ENCODE peak calls at places on chromosomes 2 and 18, in six cellular contexts. F is breast epithelium, Q is endothelial cell of umbilical vein, Z is stomach, A is spleen, G is sigmoid colon. M is an unnamed sample.

GRCh38 chr2:176111891-176112374 is 4.6 kb upstream of the HOXD10 start:
- DNase-seq in G (no peak), Z (no peak), A (no peak), Q (no peak), F (peak; percentile 34), M (no peak)

GRCh38 chr2:119064567-119064966 is 94.0 kb downstream of the C1QL2 start:
- DNase-seq in A (no peak), Z (no peak), Q (no peak), G (no peak), F (no peak), M (no peak)

GRCh38 chr2:178404380-178404767 is 46.6 kb downstream of the PRKRA start:
- DNase-seq in F (peak; percentile 58), A (no peak), Q (peak; percentile 92), G (no peak), Z (no peak), M (peak; percentile 24)

GRCh38 chr2:125710561-125710960 is 945.4 kb upstream of the GYPC start:
- DNase-seq in F (no peak), Q (no peak), G (no peak), A (no peak), Z (no peak), M (no peak)

GRCh38 chr2:165678882-165679281 is 115.2 kb downstream of the GALNT3 start:
- DNase-seq in A (no peak), Z (no peak), F (no peak), G (no peak), Q (no peak), M (no peak)

GRCh38 chr2:174438146-174438886 is 42.8 kb downstream of the SCRN3 start:
- DNase-seq in Z (no peak), G (peak; percentile 82), Q (peak; percentile 48), A (no peak), F (no peak), M (no peak)

GRCh38 chr2:160913323-160913722 is 246.9 kb upstream of the TANK start:
- DNase-seq in F (no peak), G (no peak), Q (no peak), A (no peak), Z (no peak), M (no peak)

GRCh38 chr18:76098728-76099514 is 396.1 kb downstream of the ZNF516 start:
- DNase-seq in A (no peak), G (no peak), Z (no peak), F (no peak), Q (no peak), M (no peak)

GRCh38 chr2:121599963-121600651 is 49.2 kb downstream of the CLASP1 start:
- DNase-seq in Z (no peak), F (no peak), Q (no peak), G (no peak), A (no peak), M (no peak)

GRCh38 chr2:121605820-121606733 is 43.2 kb downstream of the CLASP1 start:
- DNase-seq in F (no peak), G (no peak), Q (no peak), Z (no peak), A (no peak), M (no peak)

GRCh38 chr2:121598087-121598486 is 51.2 kb downstream of the CLASP1 start:
- DNase-seq in Q (no peak), F (no peak), Z (no peak), A (no peak), G (no peak), M (no peak)

GRCh38 chr2:121608367-121608766 is 40.9 kb downstream of the CLASP1 start:
- DNase-seq in A (no peak), F (no peak), Q (no peak), G (no peak), Z (no peak), M (no peak)

GRCh38 chr2:121603185-121603584 is 46.1 kb downstream of the CLASP1 start:
- DNase-seq in F (no peak), Q (no peak), G (no peak), Z (no peak), A (no peak), M (no peak)
- H3K4me3 ChIP-seq in F (no peak overlapping the region), Q (no peak overlapping the region), G (no peak overlapping the region), Z (no peak overlapping the region), A (no peak overlapping the region), M (no peak overlapping the region)

DNA sequence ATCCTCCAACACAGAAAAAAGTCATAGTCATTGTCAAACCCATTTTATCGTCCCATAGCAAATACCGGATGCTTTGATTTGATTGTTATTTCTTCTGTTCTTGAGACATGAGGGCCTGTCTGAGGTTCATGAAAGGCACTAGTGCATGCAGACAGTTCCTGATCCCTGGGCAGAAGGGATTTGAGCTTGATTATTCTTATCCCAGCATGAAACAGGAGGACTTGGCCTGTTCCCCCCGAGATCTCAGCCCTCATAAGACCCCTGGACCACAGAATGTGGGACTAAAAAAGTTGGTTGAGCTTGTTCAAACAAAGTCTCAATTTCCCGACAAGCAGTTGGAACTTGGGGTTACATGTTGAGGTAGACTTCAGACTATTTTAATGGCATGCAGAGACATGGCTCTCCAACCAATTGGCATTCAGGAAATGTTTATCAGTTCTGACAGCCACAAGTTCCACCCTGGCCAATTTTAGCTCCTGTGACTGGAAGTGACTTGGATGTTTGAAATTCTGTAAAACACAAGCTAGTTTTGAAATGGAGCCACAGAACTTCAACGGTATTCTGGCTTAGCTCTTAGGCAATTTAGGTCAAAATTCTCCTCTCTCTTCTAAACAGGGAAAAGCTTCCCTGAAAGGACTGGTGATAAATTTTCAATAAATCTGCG is 366.9 kb upstream of the SLC14A2 start:
- DNase-seq in Z (no peak), G (peak; percentile 68), A (no peak), Q (no peak), F (no peak), M (no peak)
- TF ChIP-seq POLR2AphosphoS5 in Z (peak; percentile 26), G (peak; percentile 75), A (no peak), Q (no peak), F (peak; percentile 36), M (no peak)

GRCh38 chr2:43676322-43677050 is at the start of gene C1GALT1C1L:
- DNase-seq in Q (peak; percentile 55), G (peak; percentile 92), Z (peak; percentile 36), F (peak; percentile 58), A (no peak), M (peak; percentile 89)

GRCh38 chr2:43675646-43676321 is 445 bp downstream of the C1GALT1C1L start:
- DNase-seq in G (no peak), F (no peak), A (no peak), Q (peak; percentile 2), Z (no peak), M (no peak)
- H3K4me3 ChIP-seq in G (peak overlapping the region; percentile 55), F (peak overlapping the region; percentile 72), A (peak overlapping the region; percentile 32), Q (peak overlapping the region; percentile 73), Z (peak overlapping the region; percentile 66), M (peak overlapping the region; percentile 49)

DNA sequence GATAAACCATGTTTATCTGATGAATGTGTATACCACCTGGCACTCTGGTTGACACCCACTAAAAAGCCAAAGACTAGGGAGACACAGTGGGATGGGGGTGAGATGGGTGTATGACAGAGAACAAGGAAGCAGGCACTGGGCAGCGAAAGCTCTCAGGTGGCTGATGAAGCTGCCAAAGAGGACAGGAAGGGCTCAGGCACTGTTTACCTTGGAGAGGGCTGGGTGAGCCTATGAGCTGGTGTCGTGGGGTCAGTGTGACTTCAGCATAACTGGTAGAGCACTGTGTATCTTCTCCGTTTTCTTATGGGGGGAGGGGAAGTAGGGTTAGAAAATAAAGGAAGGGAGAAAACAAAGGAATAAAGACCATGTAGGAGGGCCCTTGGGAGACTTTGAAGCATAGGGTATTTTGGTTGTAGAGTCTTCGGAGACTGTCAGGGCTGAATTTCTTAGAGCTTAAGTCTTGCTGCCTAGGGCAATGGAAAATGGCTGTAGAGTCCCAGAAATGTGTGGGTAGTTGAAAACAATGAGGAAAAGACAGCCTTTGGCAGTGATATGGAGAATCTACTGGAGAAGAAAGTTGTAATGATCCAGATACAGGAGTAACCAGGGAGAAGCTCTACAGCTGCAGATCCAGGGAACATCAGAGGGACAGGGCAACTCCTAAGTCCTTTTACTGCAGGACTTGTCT is 120.1 kb downstream of the AQP4 start:
- DNase-seq in G (no peak), F (peak; percentile 69), Z (peak; percentile 31), Q (no peak), A (no peak), M (no peak)
- TF ChIP-seq POLR2AphosphoS5 in G (no peak), F (no peak), Z (no peak), Q (no peak), A (no peak), M (no peak)

DNA sequence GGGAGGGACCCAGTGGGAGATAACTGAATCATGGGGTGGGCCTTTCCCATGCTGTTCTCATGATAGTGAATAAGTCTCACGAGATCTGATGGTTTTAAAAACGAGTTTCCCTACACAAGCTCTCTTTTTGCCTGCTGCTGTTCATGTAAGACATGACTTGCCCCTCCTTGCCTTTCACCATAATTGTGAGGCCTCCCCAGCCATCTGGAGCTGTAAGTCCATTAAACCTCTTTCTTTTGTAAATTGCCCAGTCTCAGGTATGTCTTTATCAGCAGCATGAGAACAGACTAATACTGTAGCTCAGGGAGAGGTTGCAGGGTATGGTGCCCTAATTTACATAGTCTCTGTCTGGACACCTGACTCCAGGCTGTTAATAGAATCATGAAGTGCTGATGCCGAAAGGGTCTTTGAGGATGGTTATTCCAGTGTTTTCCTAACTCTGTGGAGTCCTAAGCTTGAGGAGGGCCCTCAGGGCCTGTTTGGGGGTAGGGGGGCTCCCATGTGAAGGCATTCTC is 343.2 kb downstream of the ALK start:
- DNase-seq in A (no peak), F (no peak), G (no peak), Z (no peak), Q (no peak), M (no peak)
- H3K4me3 ChIP-seq in A (no peak overlapping the region), F (no peak overlapping the region), G (no peak overlapping the region), Z (no peak overlapping the region), Q (no peak overlapping the region), M (no peak overlapping the region)

GRCh38 chr2:9897331-9897737 is 54.1 kb downstream of the TAF1B start:
- DNase-seq in F (peak; percentile 66), G (peak; percentile 90), A (no peak), Q (peak; percentile 84), Z (peak; percentile 64), M (no peak)
- TF ChIP-seq POLR2AphosphoS5 in F (no peak), G (no peak), A (no peak), Q (no peak), Z (no peak), M (no peak)

GRCh38 chr2:144040834-144041233 is 479.1 kb downstream of the ZEB2 start:
- DNase-seq in G (no peak), F (no peak), Z (no peak), A (no peak), Q (no peak), M (no peak)
- H3K4me3 ChIP-seq in G (no peak overlapping the region), F (no peak overlapping the region), Z (no peak overlapping the region), A (no peak overlapping the region), Q (no peak overlapping the region), M (no peak overlapping the region)

GRCh38 chr2:221405521-221405920 is 166.6 kb downstream of the EPHA4 start:
- DNase-seq in A (no peak), F (no peak), Z (no peak), G (no peak), Q (no peak), M (no peak)

GRCh38 chr2:221415789-221416188 is 156.3 kb downstream of the EPHA4 start:
- DNase-seq in A (no peak), Z (no peak), F (no peak), G (no peak), Q (no peak), M (no peak)

GRCh38 chr2:221407765-221408164 is 164.3 kb downstream of the EPHA4 start:
- DNase-seq in F (no peak), Z (no peak), A (no peak), G (no peak), Q (no peak), M (no peak)

GRCh38 chr2:221410487-221410886 is 161.6 kb downstream of the EPHA4 start:
- DNase-seq in A (no peak), Z (no peak), G (no peak), F (no peak), Q (no peak), M (no peak)
- TF ChIP-seq POLR2AphosphoS5 in A (no peak), Z (no peak), G (no peak), F (no peak), Q (no peak), M (no peak)

M was measured in upper lobe of left lung.